ENCODE peak calls at places on chromosomes 13 and 19, in ten cellular contexts. H, E, B, O, Y, L, R, Q, F and I are unnamed samples.

GRCh38 chr13:86760620-86761019 is 910.6 kb upstream of the SLITRK5 start:
- DNase-seq in H (no peak), E (no peak), B (no peak), O (no peak), Y (no peak), L (no peak), R (no peak), Q (no peak), F (no peak), I (no peak)

GRCh38 chr19:46813570-46814358 is 25.4 kb upstream of the SLC1A5 start:
- DNase-seq in H (no peak), E (no peak), B (no peak), O (peak; percentile 72), Y (peak; percentile 77), L (no peak), R (no peak), Q (peak; percentile 50), F (peak; percentile 95), I (no peak)

GRCh38 chr13:80217614-80218456 is 123.1 kb downstream of the SPRY2 start:
- DNase-seq in H (no peak), E (no peak), B (no peak), O (no peak), Y (no peak), L (peak; percentile 20), R (no peak), Q (no peak), F (no peak), I (no peak)

GRCh38 chr13:43792456-43792855 is 5.7 kb upstream of the ENOX1 start:
- DNase-seq in H (no peak), E (no peak), B (no peak), O (peak; percentile 44), Y (no peak), L (no peak), R (no peak), Q (no peak), F (no peak), I (no peak)

GRCh38 chr19:56071151-56071550 is 49.9 kb downstream of the ZNF787 start:
- DNase-seq in H (no peak), E (peak; percentile 15), B (peak; percentile 31), O (no peak), Y (no peak), L (no peak), R (no peak), Q (no peak), F (no peak), I (no peak)

GRCh38 chr19:6210721-6211600 is 68.8 kb downstream of the MLLT1 start:
- DNase-seq in H (no peak), E (no peak), B (no peak), O (no peak), Y (peak; percentile 22), L (no peak), R (no peak), Q (no peak), F (no peak), I (no peak)

GRCh38 chr19:46546194-46546896 is 50.7 kb upstream of the PNMA8B start:
- DNase-seq in H (peak; percentile 54), E (no peak), B (peak; percentile 49), O (peak; percentile 48), Y (peak; percentile 70), L (no peak), R (no peak), Q (peak; percentile 62), F (no peak), I (no peak)

GRCh38 chr19:16078759-16079707 is 2.7 kb downstream of the TPM4 start:
- DNase-seq in H (peak; percentile 94), E (peak; percentile 67), B (no peak), O (peak; percentile 98), Y (peak; percentile 70), L (peak; percentile 95), R (peak; percentile 82), Q (peak; percentile 80), F (peak; percentile 90), I (peak; percentile 96)

GRCh38 chr19:18507727-18508440 is 14.0 kb downstream of the ELL start:
- DNase-seq in H (no peak), E (no peak), B (no peak), O (peak; percentile 47), Y (no peak), L (no peak), R (no peak), Q (peak; percentile 50), F (no peak), I (no peak)
- TF ChIP-seq CTCF in H (no peak), E (no peak), B (no peak), O (no peak), Y (no peak), L (no peak), R (no peak), Q (no peak), F (no peak), I (no peak)

GRCh38 chr19:4591296-4591695 is 31.8 kb upstream of the SEMA6B start:
- DNase-seq in H (no peak), E (no peak), B (no peak), O (no peak), Y (no peak), L (no peak), R (no peak), Q (no peak), F (no peak), I (no peak)

GRCh38 chr19:4590559-4590958 is 31.1 kb upstream of the SEMA6B start:
- DNase-seq in H (no peak), E (no peak), B (no peak), O (no peak), Y (no peak), L (no peak), R (no peak), Q (no peak), F (no peak), I (no peak)

GRCh38 chr19:4592445-4592844 is 33.0 kb upstream of the SEMA6B start:
- DNase-seq in H (no peak), E (no peak), B (no peak), O (no peak), Y (no peak), L (no peak), R (no peak), Q (no peak), F (no peak), I (no peak)

GRCh38 chr19:4587527-4587926 is 28.0 kb upstream of the SEMA6B start:
- DNase-seq in H (no peak), E (no peak), B (no peak), O (no peak), Y (no peak), L (no peak), R (no peak), Q (no peak), F (no peak), I (no peak)

GRCh38 chr19:4589579-4590410 is 30.3 kb upstream of the SEMA6B start:
- DNase-seq in H (no peak), E (no peak), B (peak; percentile 56), O (no peak), Y (no peak), L (no peak), R (no peak), Q (no peak), F (no peak), I (no peak)
- TF ChIP-seq CTCF in H (no peak), E (peak; percentile 64), B (peak; percentile 53), O (peak; percentile 31), Y (no peak), L (peak; percentile 57), R (peak; percentile 48), Q (no peak), F (peak; percentile 8), I (peak; percentile 30)

GRCh38 chr19:11240008-11240444 is 607 bp downstream of the ANGPTL8 start:
- DNase-seq in H (no peak), E (no peak), B (no peak), O (no peak), Y (no peak), L (no peak), R (no peak), Q (no peak), F (no peak), I (no peak)

GRCh38 chr19:11244846-11245589 is 5.6 kb downstream of the ANGPTL8 start:
- DNase-seq in H (no peak), E (no peak), B (no peak), O (no peak), Y (no peak), L (no peak), R (no peak), Q (no peak), F (no peak), I (no peak)

GRCh38 chr19:11239377-11240000 is at the start of gene ANGPTL8:
- DNase-seq in H (no peak), E (no peak), B (no peak), O (no peak), Y (no peak), L (no peak), R (no peak), Q (no peak), F (no peak), I (no peak)

GRCh38 chr19:11243798-11244169 is 4.4 kb downstream of the ANGPTL8 start:
- DNase-seq in H (no peak), E (no peak), B (no peak), O (no peak), Y (no peak), L (no peak), R (no peak), Q (no peak), F (no peak), I (no peak)

GRCh38 chr19:11242864-11243797 is 3.7 kb downstream of the ANGPTL8 start:
- DNase-seq in H (peak; percentile 55), E (peak; percentile 47), B (peak; percentile 99), O (peak; percentile 72), Y (peak; percentile 92), L (peak; percentile 65), R (no peak), Q (peak; percentile 96), F (peak; percentile 96), I (peak; percentile 51)
- TF ChIP-seq CTCF in H (peak; percentile 42), E (peak; percentile 82), B (peak; percentile 83), O (peak; percentile 49), Y (peak; percentile 90), L (peak; percentile 67), R (peak; percentile 78), Q (peak; percentile 80), F (peak; percentile 69), I (peak; percentile 68)

GRCh38 chr13:84873951-84874350 is 925.3 kb downstream of the SLITRK6 start:
- DNase-seq in H (no peak), E (no peak), B (no peak), O (no peak), Y (no peak), L (no peak), R (no peak), Q (no peak), F (no peak), I (no peak)

GRCh38 chr13:84867246-84867645 is 932.0 kb downstream of the SLITRK6 start:
- DNase-seq in H (peak; percentile 22), E (no peak), B (no peak), O (no peak), Y (no peak), L (no peak), R (no peak), Q (no peak), F (no peak), I (no peak)

GRCh38 chr13:84864341-84864740 is 934.9 kb downstream of the SLITRK6 start:
- DNase-seq in H (no peak), E (no peak), B (no peak), O (no peak), Y (no peak), L (no peak), R (no peak), Q (no peak), F (no peak), I (no peak)

DNA sequence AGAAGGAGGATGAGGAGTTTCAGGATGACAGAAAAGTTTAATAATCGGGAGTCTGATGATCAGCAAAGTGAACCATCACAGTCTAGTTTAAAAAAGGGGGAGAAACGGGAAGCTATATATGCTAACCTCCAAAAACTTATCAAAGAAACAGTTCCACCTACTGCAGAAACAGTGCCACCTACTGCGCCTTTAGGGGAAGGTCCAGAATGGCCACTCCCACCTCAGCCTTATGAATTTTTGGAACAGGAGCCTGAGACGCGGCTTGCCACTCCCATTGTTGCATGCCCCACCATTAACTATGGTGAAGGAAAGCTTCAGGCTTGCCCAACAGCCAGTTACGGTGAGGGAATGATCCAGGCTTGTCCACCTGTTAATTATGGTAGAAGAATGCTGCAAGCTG is 929.0 kb downstream of the SLITRK6 start:
- DNase-seq in H (no peak), E (no peak), B (no peak), O (peak; percentile 1), Y (no peak), L (no peak), R (no peak), Q (no peak), F (no peak), I (no peak)
- TF ChIP-seq CTCF in H (no peak), E (peak; percentile 24), B (no peak), O (peak; percentile 13), Y (no peak), L (peak; percentile 29), R (no peak), Q (no peak), F (no peak), I (no peak)